ENCODE peak calls at places on chromosomes 1 and 21, in four cellular contexts. One of them, this sample, is unnamed.

GRCh38 chr1:7388488-7389185 is 382.5 kb upstream of the VAMP3 start:
- DNase-seq in stimulated activated naive CD8-positive, alpha-beta T cell treated with anti-CD3 and anti-CD28 coated beads, Interleukin-15, Interleukin-2, amounts not matched to agents 100 U/mL and 50 U/mL, for 24 hours: no peak
- DNase-seq in naive thymus-derived CD8-positive, alpha-beta T cell: no peak
- DNase-seq in stimulated activated CD4-positive, alpha-beta T cell treated with anti-CD3 and anti-CD28 coated beads, Interleukin-12 subunit alpha, Interleukin-12 subunit beta, amount 100 ng/mL, for 48 hours: no peak
- DNase-seq in this sample: no peak

GRCh38 chr1:8026976-8027747 is 1.1 kb upstream of the ERRFI1 start:
- DNase-seq in stimulated activated CD4-positive, alpha-beta T cell treated with anti-CD3 and anti-CD28 coated beads, Interleukin-12 subunit alpha, Interleukin-12 subunit beta, amount 100 ng/mL, for 48 hours: no peak
- DNase-seq in stimulated activated naive CD8-positive, alpha-beta T cell treated with anti-CD3 and anti-CD28 coated beads, Interleukin-15, Interleukin-2, amounts not matched to agents 100 U/mL and 50 U/mL, for 24 hours: no peak
- DNase-seq in naive thymus-derived CD8-positive, alpha-beta T cell: no peak
- DNase-seq in this sample: no peak

GRCh38 chr1:201481761-201482493 is 12.9 kb upstream of the PHLDA3 start:
- DNase-seq in stimulated activated CD4-positive, alpha-beta T cell treated with anti-CD3 and anti-CD28 coated beads, Interleukin-12 subunit alpha, Interleukin-12 subunit beta, amount 100 ng/mL, for 48 hours: peak; percentile 72
- DNase-seq in naive thymus-derived CD8-positive, alpha-beta T cell: peak; percentile 71
- DNase-seq in stimulated activated naive CD8-positive, alpha-beta T cell treated with anti-CD3 and anti-CD28 coated beads, Interleukin-15, Interleukin-2, amounts not matched to agents 100 U/mL and 50 U/mL, for 24 hours: peak; percentile 85
- DNase-seq in this sample: peak; percentile 70

GRCh38 chr1:195376190-195376589 is 1232.0 kb downstream of the KCNT2 start:
- DNase-seq in stimulated activated naive CD8-positive, alpha-beta T cell treated with anti-CD3 and anti-CD28 coated beads, Interleukin-15, Interleukin-2, amounts not matched to agents 100 U/mL and 50 U/mL, for 24 hours: no peak
- DNase-seq in stimulated activated CD4-positive, alpha-beta T cell treated with anti-CD3 and anti-CD28 coated beads, Interleukin-12 subunit alpha, Interleukin-12 subunit beta, amount 100 ng/mL, for 48 hours: no peak
- DNase-seq in naive thymus-derived CD8-positive, alpha-beta T cell: no peak
- DNase-seq in this sample: no peak

GRCh38 chr1:23810818-23811420 is 10.4 kb upstream of the GALE start:
- DNase-seq in stimulated activated naive CD8-positive, alpha-beta T cell treated with anti-CD3 and anti-CD28 coated beads, Interleukin-15, Interleukin-2, amounts not matched to agents 100 U/mL and 50 U/mL, for 24 hours: peak; percentile 62
- DNase-seq in stimulated activated CD4-positive, alpha-beta T cell treated with anti-CD3 and anti-CD28 coated beads, Interleukin-12 subunit alpha, Interleukin-12 subunit beta, amount 100 ng/mL, for 48 hours: peak; percentile 61
- DNase-seq in naive thymus-derived CD8-positive, alpha-beta T cell: peak; percentile 45
- DNase-seq in this sample: no peak

GRCh38 chr1:154627247-154628121 is 19.5 kb upstream of the ADAR start:
- DNase-seq in stimulated activated naive CD8-positive, alpha-beta T cell treated with anti-CD3 and anti-CD28 coated beads, Interleukin-15, Interleukin-2, amounts not matched to agents 100 U/mL and 50 U/mL, for 24 hours: peak; percentile 94
- DNase-seq in stimulated activated CD4-positive, alpha-beta T cell treated with anti-CD3 and anti-CD28 coated beads, Interleukin-12 subunit alpha, Interleukin-12 subunit beta, amount 100 ng/mL, for 48 hours: peak; percentile 97
- DNase-seq in naive thymus-derived CD8-positive, alpha-beta T cell: peak; percentile 84
- DNase-seq in this sample: peak; percentile 94

GRCh38 chr1:150410582-150411101 is 46.7 kb downstream of the RPRD2 start:
- DNase-seq in naive thymus-derived CD8-positive, alpha-beta T cell: no peak
- DNase-seq in stimulated activated naive CD8-positive, alpha-beta T cell treated with anti-CD3 and anti-CD28 coated beads, Interleukin-15, Interleukin-2, amounts not matched to agents 100 U/mL and 50 U/mL, for 24 hours: no peak
- DNase-seq in stimulated activated CD4-positive, alpha-beta T cell treated with anti-CD3 and anti-CD28 coated beads, Interleukin-12 subunit alpha, Interleukin-12 subunit beta, amount 100 ng/mL, for 48 hours: no peak
- DNase-seq in this sample: no peak

GRCh38 chr1:16967095-16967567 is 13.3 kb downstream of the MFAP2 start:
- DNase-seq in stimulated activated CD4-positive, alpha-beta T cell treated with anti-CD3 and anti-CD28 coated beads, Interleukin-12 subunit alpha, Interleukin-12 subunit beta, amount 100 ng/mL, for 48 hours: no peak
- DNase-seq in stimulated activated naive CD8-positive, alpha-beta T cell treated with anti-CD3 and anti-CD28 coated beads, Interleukin-15, Interleukin-2, amounts not matched to agents 100 U/mL and 50 U/mL, for 24 hours: no peak
- DNase-seq in naive thymus-derived CD8-positive, alpha-beta T cell: no peak
- DNase-seq in this sample: no peak

GRCh38 chr21:36753556-36753955 is 54.6 kb downstream of the SIM2 start:
- DNase-seq in stimulated activated naive CD8-positive, alpha-beta T cell treated with anti-CD3 and anti-CD28 coated beads, Interleukin-15, Interleukin-2, amounts not matched to agents 100 U/mL and 50 U/mL, for 24 hours: no peak
- DNase-seq in stimulated activated CD4-positive, alpha-beta T cell treated with anti-CD3 and anti-CD28 coated beads, Interleukin-12 subunit alpha, Interleukin-12 subunit beta, amount 100 ng/mL, for 48 hours: no peak
- DNase-seq in naive thymus-derived CD8-positive, alpha-beta T cell: no peak
- DNase-seq in this sample: no peak

GRCh38 chr1:119815361-119815760 is 4.1 kb upstream of the REG4 start:
- DNase-seq in stimulated activated naive CD8-positive, alpha-beta T cell treated with anti-CD3 and anti-CD28 coated beads, Interleukin-15, Interleukin-2, amounts not matched to agents 100 U/mL and 50 U/mL, for 24 hours: no peak
- DNase-seq in naive thymus-derived CD8-positive, alpha-beta T cell: no peak
- DNase-seq in stimulated activated CD4-positive, alpha-beta T cell treated with anti-CD3 and anti-CD28 coated beads, Interleukin-12 subunit alpha, Interleukin-12 subunit beta, amount 100 ng/mL, for 48 hours: no peak
- DNase-seq in this sample: no peak

GRCh38 chr1:67647036-67647798 is 37.8 kb upstream of the GADD45A start:
- DNase-seq in stimulated activated CD4-positive, alpha-beta T cell treated with anti-CD3 and anti-CD28 coated beads, Interleukin-12 subunit alpha, Interleukin-12 subunit beta, amount 100 ng/mL, for 48 hours: no peak
- DNase-seq in naive thymus-derived CD8-positive, alpha-beta T cell: no peak
- DNase-seq in stimulated activated naive CD8-positive, alpha-beta T cell treated with anti-CD3 and anti-CD28 coated beads, Interleukin-15, Interleukin-2, amounts not matched to agents 100 U/mL and 50 U/mL, for 24 hours: no peak
- DNase-seq in this sample: no peak

This sample was measured in NCI-H1417.